ENCODE peak calls at places on chromosomes 13 and 19, in five cellular contexts. One of them, this sample, is unnamed.

GRCh38 chr13:21833921-21834320 is 163.0 kb downstream of the FGF9 start:
- DNase-seq in colonic mucosa: no peak
- DNase-seq in cardiac fibroblast: no peak
- DNase-seq in fibroblast of the aortic adventitia: no peak
- DNase-seq in lower leg skin: no peak
- DNase-seq in this sample: no peak

GRCh38 chr13:97567510-97568243 is 133.7 kb downstream of the RAP2A start:
- DNase-seq in colonic mucosa: peak
- DNase-seq in cardiac fibroblast: peak
- DNase-seq in fibroblast of the aortic adventitia: peak
- DNase-seq in lower leg skin: peak
- DNase-seq in this sample: no peak

GRCh38 chr13:110422913-110423688 is 116.0 kb downstream of the COL4A2 start:
- DNase-seq in colonic mucosa: no peak
- DNase-seq in cardiac fibroblast: peak
- DNase-seq in fibroblast of the aortic adventitia: peak
- DNase-seq in lower leg skin: peak
- DNase-seq in this sample: no peak

GRCh38 chr19:19262190-19263057 is 10.7 kb downstream of the TM6SF2 start:
- DNase-seq in colonic mucosa: no peak
- DNase-seq in cardiac fibroblast: no peak
- DNase-seq in fibroblast of the aortic adventitia: no peak
- DNase-seq in lower leg skin: no peak
- DNase-seq in this sample: no peak

GRCh38 chr19:10568444-10568825 is 344 bp downstream of the CDKN2D start:
- DNase-seq in colonic mucosa: peak
- DNase-seq in cardiac fibroblast: no peak
- DNase-seq in fibroblast of the aortic adventitia: no peak
- DNase-seq in lower leg skin: no peak
- DNase-seq in this sample: no peak

GRCh38 chr19:18603958-18604819 is 2.4 kb downstream of the CRLF1 start:
- DNase-seq in colonic mucosa: no peak
- DNase-seq in cardiac fibroblast: no peak
- DNase-seq in fibroblast of the aortic adventitia: no peak
- DNase-seq in lower leg skin: no peak
- DNase-seq in this sample: no peak

GRCh38 chr19:45834970-45835369 is 19.9 kb upstream of the RSPH6A start:
- DNase-seq in colonic mucosa: no peak
- DNase-seq in cardiac fibroblast: no peak
- DNase-seq in fibroblast of the aortic adventitia: no peak
- DNase-seq in lower leg skin: no peak
- DNase-seq in this sample: no peak

GRCh38 chr19:47481460-47482052 is 2.5 kb downstream of the KPTN start:
- DNase-seq in colonic mucosa: no peak
- DNase-seq in cardiac fibroblast: no peak
- DNase-seq in fibroblast of the aortic adventitia: no peak
- DNase-seq in lower leg skin: no peak
- DNase-seq in this sample: no peak

GRCh38 chr13:41563501-41564001 is 106.2 kb downstream of the RGCC start:
- DNase-seq in colonic mucosa: no peak
- DNase-seq in cardiac fibroblast: peak
- DNase-seq in fibroblast of the aortic adventitia: peak
- DNase-seq in lower leg skin: no peak
- DNase-seq in this sample: peak

GRCh38 chr13:77537302-77537919 is 1.9 kb downstream of the SCEL start:
- DNase-seq in colonic mucosa: no peak
- DNase-seq in cardiac fibroblast: no peak
- DNase-seq in fibroblast of the aortic adventitia: no peak
- DNase-seq in lower leg skin: no peak
- DNase-seq in this sample: no peak

GRCh38 chr13:33213797-33214196 is 71.8 kb downstream of the STARD13 start:
- DNase-seq in colonic mucosa: no peak
- DNase-seq in cardiac fibroblast: no peak
- DNase-seq in fibroblast of the aortic adventitia: no peak
- DNase-seq in lower leg skin: no peak
- DNase-seq in this sample: no peak

GRCh38 chr19:29308977-29309520 is 96.1 kb upstream of the UQCRFS1 start:
- DNase-seq in colonic mucosa: no peak
- DNase-seq in cardiac fibroblast: no peak
- DNase-seq in fibroblast of the aortic adventitia: no peak
- DNase-seq in lower leg skin: no peak
- DNase-seq in this sample: no peak

GRCh38 chr19:50705422-50706019 is 14.1 kb downstream of the SHANK1 start:
- DNase-seq in colonic mucosa: no peak
- DNase-seq in cardiac fibroblast: peak
- DNase-seq in fibroblast of the aortic adventitia: peak
- DNase-seq in lower leg skin: no peak
- DNase-seq in this sample: peak
- TF ChIP-seq CTCF in colonic mucosa: peak
- TF ChIP-seq CTCF in cardiac fibroblast: peak
- TF ChIP-seq CTCF in fibroblast of the aortic adventitia: peak
- TF ChIP-seq CTCF in lower leg skin: no peak
- TF ChIP-seq CTCF in this sample: peak

GRCh38 chr19:40596608-40597328 is 4.4 kb upstream of the LTBP4 start:
- DNase-seq in colonic mucosa: peak
- DNase-seq in cardiac fibroblast: peak
- DNase-seq in fibroblast of the aortic adventitia: peak
- DNase-seq in lower leg skin: peak
- DNase-seq in this sample: no peak

GRCh38 chr19:40599331-40600085 is 1.7 kb upstream of the LTBP4 start:
- DNase-seq in colonic mucosa: no peak
- DNase-seq in cardiac fibroblast: no peak
- DNase-seq in fibroblast of the aortic adventitia: no peak
- DNase-seq in lower leg skin: peak
- DNase-seq in this sample: no peak

GRCh38 chr19:40597329-40597838 is 3.8 kb upstream of the LTBP4 start:
- DNase-seq in colonic mucosa: no peak
- DNase-seq in cardiac fibroblast: no peak
- DNase-seq in fibroblast of the aortic adventitia: no peak
- DNase-seq in lower leg skin: no peak
- DNase-seq in this sample: no peak

GRCh38 chr19:40598918-40599307 is 2.3 kb upstream of the LTBP4 start:
- DNase-seq in colonic mucosa: no peak
- DNase-seq in cardiac fibroblast: no peak
- DNase-seq in fibroblast of the aortic adventitia: no peak
- DNase-seq in lower leg skin: peak
- DNase-seq in this sample: no peak

DNA sequence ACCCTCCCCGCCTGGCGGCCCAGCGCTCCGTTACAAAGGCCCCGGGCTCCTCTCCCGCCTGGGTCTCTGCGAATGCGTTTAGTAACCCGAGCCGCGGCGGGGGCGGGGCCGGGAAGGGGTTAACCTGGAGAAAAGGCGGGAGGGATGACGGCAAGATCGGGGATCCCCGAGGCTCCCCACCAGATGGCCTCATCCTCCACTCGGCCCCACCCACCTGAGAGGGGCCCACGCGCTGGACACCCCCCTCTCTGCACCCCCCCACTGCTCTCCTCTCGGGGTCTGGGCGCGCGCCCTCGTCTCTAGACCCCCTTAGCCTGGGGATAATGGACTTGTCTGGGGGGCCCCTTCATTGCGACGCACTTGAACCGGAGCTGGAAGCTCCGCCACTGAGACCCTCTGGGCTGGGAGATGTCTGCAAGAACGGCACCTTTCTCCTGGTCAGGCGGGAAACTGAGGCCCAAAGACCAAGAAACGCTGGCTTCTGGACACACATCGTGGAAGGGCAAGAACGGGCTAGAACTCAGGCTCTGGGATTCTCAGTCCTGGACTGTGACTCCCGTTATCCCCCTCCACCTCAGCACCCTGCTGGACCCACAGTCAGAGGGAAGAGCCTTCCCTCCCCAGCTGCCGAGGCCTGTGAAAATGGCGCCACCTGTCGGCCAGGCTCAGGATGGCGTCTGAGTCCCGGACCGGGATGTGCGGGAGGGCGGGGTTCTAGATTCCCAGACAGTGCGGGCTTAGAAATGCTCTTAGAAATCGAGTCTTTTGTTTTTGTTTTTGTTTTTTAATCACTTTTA is 2.9 kb upstream of the LTBP4 start:
- DNase-seq in colonic mucosa: peak
- DNase-seq in cardiac fibroblast: peak
- DNase-seq in fibroblast of the aortic adventitia: peak
- DNase-seq in lower leg skin: peak
- DNase-seq in this sample: peak
- H3K4me3 ChIP-seq in colonic mucosa: no peak
- H3K4me3 ChIP-seq in cardiac fibroblast: peak
- H3K4me3 ChIP-seq in fibroblast of the aortic adventitia: peak
- H3K4me3 ChIP-seq in lower leg skin: no peak
- H3K4me3 ChIP-seq in this sample: peak

DNA sequence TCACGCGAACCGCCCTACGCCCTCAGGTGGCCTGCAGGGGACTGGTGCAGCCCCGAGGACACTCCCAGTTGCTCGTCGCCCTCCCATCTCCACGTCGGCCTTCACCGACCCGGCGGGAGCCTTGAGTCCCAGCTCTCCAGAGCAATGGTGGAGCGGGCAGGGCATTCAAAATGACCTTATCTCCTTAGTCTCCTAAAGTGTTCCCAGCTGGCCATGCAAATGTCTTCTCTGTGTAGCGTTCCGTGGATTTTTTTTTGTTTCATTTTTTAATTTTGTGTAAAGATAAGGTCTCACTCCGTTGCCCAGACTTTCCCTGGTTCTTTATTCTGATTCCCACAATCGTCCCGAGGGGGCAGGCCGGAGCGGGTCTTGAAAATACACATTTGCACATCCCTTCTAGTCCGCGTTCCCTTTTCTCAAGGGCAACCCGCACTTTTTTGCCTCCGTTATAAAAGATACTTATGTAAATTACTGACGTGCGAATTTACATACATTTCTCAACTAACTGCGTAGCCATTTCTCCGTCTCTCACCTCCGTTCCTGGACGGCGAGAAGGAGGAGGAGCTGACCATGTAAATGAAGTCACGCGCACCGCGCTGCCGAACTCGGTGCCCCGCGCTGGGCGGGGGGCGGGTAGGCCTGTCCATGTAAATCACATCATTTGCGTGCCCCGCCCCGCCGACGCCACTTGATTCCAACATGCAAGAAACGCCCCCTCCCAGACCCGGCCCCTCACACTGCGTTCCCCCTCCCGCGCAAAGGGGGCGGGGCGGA is 581 bp upstream of the EGLN2 start:
- DNase-seq in colonic mucosa: peak
- DNase-seq in cardiac fibroblast: peak
- DNase-seq in fibroblast of the aortic adventitia: peak
- DNase-seq in lower leg skin: peak
- DNase-seq in this sample: peak
- TF ChIP-seq CTCF in colonic mucosa: peak
- TF ChIP-seq CTCF in cardiac fibroblast: peak
- TF ChIP-seq CTCF in fibroblast of the aortic adventitia: peak
- TF ChIP-seq CTCF in lower leg skin: peak
- TF ChIP-seq CTCF in this sample: peak

DNA sequence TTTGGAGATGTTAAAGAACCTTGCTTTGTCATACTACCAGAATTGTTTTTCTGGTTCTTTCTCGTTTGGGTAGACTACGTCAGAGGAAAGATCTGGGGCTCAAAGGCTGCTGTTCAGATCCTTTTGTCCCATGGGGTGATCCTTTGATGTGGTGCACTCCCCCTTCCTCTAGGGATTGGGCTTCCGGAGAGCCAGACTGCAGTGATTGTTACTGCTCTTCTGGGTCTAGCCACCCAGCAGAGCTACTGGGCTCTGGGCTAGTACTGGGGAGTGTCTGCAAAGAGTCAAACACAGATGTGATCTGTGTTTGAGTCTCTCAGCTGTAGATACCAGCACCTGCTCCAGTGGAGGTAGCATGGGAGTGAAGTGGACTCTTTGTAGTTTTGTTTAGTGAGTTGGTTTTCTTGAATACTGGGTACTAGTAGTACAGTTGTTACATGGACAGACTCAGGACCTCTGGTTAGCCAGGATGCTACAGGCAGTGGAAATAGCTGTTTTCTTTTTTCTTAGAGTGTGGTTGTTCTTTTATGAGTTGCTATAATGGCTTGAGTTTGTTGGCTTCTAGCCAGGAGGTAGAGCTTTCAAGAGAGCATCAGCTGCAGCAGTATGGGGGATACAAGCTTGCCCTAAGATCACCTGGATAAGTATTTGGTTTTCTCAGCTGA is 34.4 kb downstream of the DNAJC15 start:
- DNase-seq in colonic mucosa: no peak
- DNase-seq in cardiac fibroblast: peak
- DNase-seq in fibroblast of the aortic adventitia: no peak
- DNase-seq in lower leg skin: no peak
- DNase-seq in this sample: peak
- H3K4me3 ChIP-seq in colonic mucosa: no peak
- H3K4me3 ChIP-seq in cardiac fibroblast: no peak
- H3K4me3 ChIP-seq in fibroblast of the aortic adventitia: no peak
- H3K4me3 ChIP-seq in lower leg skin: no peak
- H3K4me3 ChIP-seq in this sample: no peak

GRCh38 chr13:24921881-24922280 is 157.9 kb downstream of the RNF17 start:
- DNase-seq in colonic mucosa: no peak
- DNase-seq in cardiac fibroblast: no peak
- DNase-seq in fibroblast of the aortic adventitia: no peak
- DNase-seq in lower leg skin: no peak
- DNase-seq in this sample: no peak

GRCh38 chr13:24921003-24921402 is 157.0 kb downstream of the RNF17 start:
- DNase-seq in colonic mucosa: no peak
- DNase-seq in cardiac fibroblast: no peak
- DNase-seq in fibroblast of the aortic adventitia: no peak
- DNase-seq in lower leg skin: no peak
- DNase-seq in this sample: no peak

GRCh38 chr13:24925318-24926231 is 161.6 kb downstream of the RNF17 start:
- DNase-seq in colonic mucosa: no peak
- DNase-seq in cardiac fibroblast: no peak
- DNase-seq in fibroblast of the aortic adventitia: no peak
- DNase-seq in lower leg skin: no peak
- DNase-seq in this sample: no peak

GRCh38 chr13:24923305-24923640 is 159.3 kb downstream of the RNF17 start:
- DNase-seq in colonic mucosa: no peak
- DNase-seq in cardiac fibroblast: peak
- DNase-seq in fibroblast of the aortic adventitia: peak
- DNase-seq in lower leg skin: no peak
- DNase-seq in this sample: peak

GRCh38 chr13:24922390-24923304 is 158.7 kb downstream of the RNF17 start:
- DNase-seq in colonic mucosa: peak
- DNase-seq in cardiac fibroblast: peak
- DNase-seq in fibroblast of the aortic adventitia: peak
- DNase-seq in lower leg skin: peak
- DNase-seq in this sample: peak
- TF ChIP-seq CTCF in colonic mucosa: no peak
- TF ChIP-seq CTCF in cardiac fibroblast: no peak
- TF ChIP-seq CTCF in fibroblast of the aortic adventitia: no peak
- TF ChIP-seq CTCF in lower leg skin: no peak
- TF ChIP-seq CTCF in this sample: no peak

DNA sequence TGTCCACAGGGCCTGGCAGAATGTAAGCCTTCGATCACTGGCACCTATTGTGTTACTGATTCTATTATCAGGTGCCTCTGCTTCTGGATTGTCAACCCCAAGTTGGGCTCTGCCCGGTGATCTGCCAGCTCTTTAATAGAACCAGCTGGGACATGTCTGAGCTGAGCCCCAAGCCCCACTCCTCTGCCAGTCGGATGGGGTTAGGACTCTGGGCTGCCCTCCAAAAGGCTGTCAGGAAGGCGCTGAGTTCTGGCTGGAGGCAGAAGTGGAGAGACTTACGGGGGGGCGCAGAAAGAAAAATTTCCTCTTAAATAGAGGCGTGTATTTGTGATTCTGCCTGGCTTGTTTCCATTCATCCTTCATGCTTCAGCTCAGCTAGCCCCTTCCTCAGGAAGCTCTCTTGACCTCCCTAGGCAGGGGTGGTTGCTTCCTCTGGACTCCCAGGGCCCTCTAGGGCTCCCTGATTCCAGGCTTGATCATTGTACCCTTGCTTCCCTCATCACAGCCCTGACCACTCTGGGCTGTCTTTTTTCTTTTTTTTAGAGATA is 976 bp upstream of the KCNK6 start:
- DNase-seq in colonic mucosa: no peak
- DNase-seq in cardiac fibroblast: no peak
- DNase-seq in fibroblast of the aortic adventitia: peak
- DNase-seq in lower leg skin: no peak
- DNase-seq in this sample: no peak
- H3K4me3 ChIP-seq in colonic mucosa: no peak
- H3K4me3 ChIP-seq in cardiac fibroblast: no peak
- H3K4me3 ChIP-seq in fibroblast of the aortic adventitia: no peak
- H3K4me3 ChIP-seq in lower leg skin: no peak
- H3K4me3 ChIP-seq in this sample: no peak

This sample was measured in brain microvascular endothelial cell.